ENCODE peak calls at places on chromosomes 7 and 10, in nine cellular contexts. P is neural progenitor cell; N is PC-9; F is effector memory CD4-positive, alpha-beta T cell; Q is stimulated activated CD4-positive, alpha-beta T cell treated with anti-CD3 and anti-CD28 coated beads, Interleukin-1b, Interleukin-23, amount 100 ng/mL, for 1 hour; C is mesothelial cell of epicardium; D is DMS153; B is WTC11; H is astrocyte of the hippocampus. A is an unnamed sample.

GRCh38 chr7:35185908-35186731 is 67.8 kb downstream of the TBX20 start:
- DNase-seq in Q (no peak), D (no peak), P (peak; percentile 74), B (peak; percentile 59), F (no peak), C (peak; percentile 58), N (peak; percentile 25), H (peak; percentile 77), A (peak; percentile 66)

GRCh38 chr10:43263551-43264323 is 3.1 kb downstream of the RASGEF1A start:
- DNase-seq in C (no peak), H (no peak), Q (no peak), N (peak; percentile 29), F (no peak), B (peak; percentile 31), P (peak; percentile 42), D (no peak), A (no peak)

GRCh38 chr7:116064179-116064578 is 33.6 kb upstream of the TFEC start:
- DNase-seq in Q (no peak), H (no peak), C (no peak), P (no peak), F (no peak), D (no peak), N (no peak), B (no peak), A (no peak)

GRCh38 chr7:137172105-137172590 is 171.4 kb downstream of the PTN start:
- DNase-seq in Q (no peak), P (no peak), C (no peak), F (no peak), H (no peak), B (no peak), N (no peak), D (no peak), A (no peak)

GRCh38 chr7:101173752-101174244 is 6.3 kb downstream of the NAT16 start:
- DNase-seq in P (peak; percentile 70), D (peak; percentile 46), H (peak; percentile 50), F (peak; percentile 42), C (no peak), N (peak; percentile 65), Q (peak; percentile 47), B (peak; percentile 91), A (peak; percentile 55)

GRCh38 chr7:22864855-22865606 is 42.4 kb upstream of the TOMM7 start:
- DNase-seq in H (no peak), P (peak; percentile 15), F (no peak), N (no peak), B (no peak), D (no peak), C (no peak), Q (no peak), A (peak; percentile 36)

GRCh38 chr7:17009007-17009719 is 127.4 kb upstream of the AGR3 start:
- DNase-seq in F (no peak), D (no peak), C (no peak), H (no peak), N (no peak), B (no peak), Q (no peak), P (no peak), A (no peak)

GRCh38 chr7:39465055-39465929 is 100.9 kb upstream of the YAE1 start:
- DNase-seq in N (peak; percentile 52), Q (no peak), P (peak; percentile 80), H (peak; percentile 81), D (peak; percentile 51), C (peak; percentile 62), B (peak; percentile 58), F (no peak), A (peak; percentile 60)

GRCh38 chr7:137590686-137591255 is 247.2 kb upstream of the PTN start:
- DNase-seq in Q (no peak), H (no peak), C (no peak), F (no peak), D (no peak), N (no peak), P (peak; percentile 54), B (no peak), A (no peak)

GRCh38 chr7:39621784-39622411 is 1.5 kb upstream of the RALA start:
- DNase-seq in Q (no peak), C (no peak), N (no peak), P (no peak), D (no peak), H (no peak), B (no peak), F (no peak), A (no peak)

GRCh38 chr7:42691030-42691639 is 220.7 kb downstream of the C7orf25 start:
- DNase-seq in N (peak; percentile 7), P (peak; percentile 79), F (no peak), H (peak; percentile 75), Q (no peak), D (no peak), C (no peak), B (peak; percentile 32), A (no peak)

GRCh38 chr10:85608706-85609105 is 757.9 kb downstream of the GRID1 start:
- DNase-seq in Q (no peak), F (no peak), B (no peak), N (no peak), H (no peak), P (no peak), C (peak; percentile 9), D (no peak), A (no peak)

GRCh38 chr10:92156874-92157273 is 134.0 kb downstream of the CPEB3 start:
- DNase-seq in N (no peak), Q (no peak), B (no peak), D (no peak), C (no peak), P (no peak), H (no peak), F (no peak), A (no peak)

GRCh38 chr7:7843972-7844371 is 124.6 kb upstream of the GLCCI1 start:
- DNase-seq in F (no peak), N (no peak), Q (no peak), P (no peak), C (no peak), B (no peak), H (no peak), D (no peak), A (no peak)

GRCh38 chr7:23593706-23594105 is 3.5 kb upstream of the CCDC126 start:
- DNase-seq in F (no peak), N (no peak), P (no peak), D (no peak), H (no peak), B (no peak), Q (no peak), C (no peak), A (no peak)

GRCh38 chr7:44979481-44980392 is 922 bp upstream of the MYO1G start:
- DNase-seq in N (no peak), F (no peak), B (no peak), D (no peak), Q (no peak), P (no peak), H (no peak), C (no peak), A (no peak)

GRCh38 chr10:70232155-70232858 is 922 bp downstream of the PPA1 start:
- DNase-seq in Q (peak; percentile 15), D (no peak), F (peak; percentile 40), H (peak; percentile 78), N (peak; percentile 62), P (peak; percentile 60), C (peak; percentile 50), B (no peak), A (peak; percentile 23)

GRCh38 chr10:102234866-102235597 is 6.3 kb downstream of the PITX3 start:
- DNase-seq in D (no peak), Q (no peak), P (no peak), C (no peak), B (no peak), N (no peak), H (no peak), F (no peak), A (no peak)

GRCh38 chr7:151425670-151426075 is 14.3 kb downstream of the CRYGN start:
- DNase-seq in F (no peak), H (peak; percentile 80), D (no peak), C (no peak), Q (no peak), B (no peak), P (peak; percentile 56), N (no peak), A (no peak)

GRCh38 chr10:822197-822596 is 109.3 kb downstream of the LARP4B start:
- DNase-seq in N (no peak), C (no peak), B (no peak), D (no peak), Q (no peak), H (no peak), F (no peak), P (no peak), A (no peak)

GRCh38 chr7:103823084-103823483 is 166.4 kb downstream of the RELN start:
- DNase-seq in B (no peak), F (no peak), H (no peak), C (no peak), D (no peak), Q (no peak), P (no peak), N (no peak), A (no peak)

GRCh38 chr7:73834626-73835191 is 3.9 kb downstream of the CLDN4 start:
- DNase-seq in P (no peak), D (no peak), H (no peak), C (no peak), F (no peak), Q (no peak), B (no peak), N (no peak), A (no peak)

GRCh38 chr7:140982508-140982907 is 32.2 kb downstream of the MRPS33 start:
- DNase-seq in D (no peak), F (no peak), N (no peak), H (no peak), Q (no peak), B (no peak), C (no peak), P (no peak), A (no peak)

GRCh38 chr10:70379581-70380176 is 2.7 kb downstream of the LRRC20 start:
- DNase-seq in P (peak; percentile 48), F (no peak), N (no peak), B (peak; percentile 57), Q (no peak), D (no peak), C (no peak), H (no peak), A (no peak)

GRCh38 chr7:135889823-135890222 is 87.3 kb downstream of the MTPN start:
- DNase-seq in C (no peak), Q (no peak), H (no peak), P (no peak), D (no peak), F (no peak), N (no peak), B (no peak), A (no peak)

GRCh38 chr7:128755816-128756476 is 16.8 kb downstream of the CALU start:
- DNase-seq in Q (no peak), C (no peak), H (peak; percentile 83), P (no peak), B (no peak), N (no peak), D (no peak), F (no peak), A (no peak)

GRCh38 chr10:73797324-73798025 is 12.1 kb downstream of the ZSWIM8 start:
- DNase-seq in Q (no peak), H (no peak), N (no peak), D (no peak), F (no peak), C (no peak), P (no peak), B (no peak), A (no peak)

GRCh38 chr10:128087884-128088695 is 38.1 kb downstream of the MKI67 start:
- DNase-seq in B (peak; percentile 38), F (no peak), Q (no peak), P (no peak), N (no peak), C (no peak), H (no peak), D (no peak), A (no peak)